ENCODE peak calls at places on chromosomes 6 and 20, in nine cellular contexts. D, V, G, Z, U, C, P, H and M are unnamed samples.

GRCh38 chr6:106792536-106793236 is 163.3 kb downstream of the QRSL1 start:
- DNase-seq in D (no peak), V (no peak), G (no peak), Z (no peak), U (no peak), C (no peak), P (no peak), H (no peak), M (no peak)

GRCh38 chr6:33197431-33198048 is 2.9 kb downstream of the RXRB start:
- DNase-seq in D (no peak), V (no peak), G (no peak), Z (peak; percentile 86), U (peak; percentile 82), C (peak; percentile 54), P (peak; percentile 59), H (peak; percentile 61), M (no peak)

GRCh38 chr20:54004397-54004940 is 65.9 kb downstream of the BCAS1 start:
- DNase-seq in D (no peak), V (no peak), G (no peak), Z (no peak), U (no peak), C (no peak), P (no peak), H (no peak), M (no peak)

GRCh38 chr6:54681987-54682386 is 164.6 kb upstream of the FAM83B start:
- DNase-seq in D (no peak), V (no peak), G (no peak), Z (no peak), U (peak; percentile 88), C (no peak), P (no peak), H (peak; percentile 65), M (no peak)

GRCh38 chr6:25524542-25524941 is 127.5 kb upstream of the SCGN start:
- DNase-seq in D (no peak), V (no peak), G (no peak), Z (no peak), U (no peak), C (no peak), P (no peak), H (no peak), M (no peak)

GRCh38 chr6:157222201-157222981 is 100.9 kb downstream of the TMEM242 start:
- DNase-seq in D (no peak), V (no peak), G (no peak), Z (no peak), U (no peak), C (no peak), P (no peak), H (no peak), M (peak; percentile 19)

GRCh38 chr20:855466-856360 is 22.2 kb downstream of the FAM110A start:
- DNase-seq in D (no peak), V (no peak), G (no peak), Z (no peak), U (no peak), C (no peak), P (no peak), H (no peak), M (no peak)

GRCh38 chr6:39050453-39051112 is 2.0 kb downstream of the GLP1R start:
- DNase-seq in D (no peak), V (no peak), G (no peak), Z (no peak), U (no peak), C (no peak), P (no peak), H (no peak), M (no peak)

GRCh38 chr20:324177-325042 is 942 bp upstream of the SOX12 start:
- DNase-seq in D (peak; percentile 85), V (peak; percentile 92), G (peak; percentile 84), Z (peak; percentile 92), U (peak; percentile 89), C (peak; percentile 93), P (peak; percentile 94), H (peak; percentile 48), M (peak; percentile 87)

GRCh38 chr6:142633317-142633716 is 311.7 kb downstream of the HIVEP2 start:
- DNase-seq in D (no peak), V (no peak), G (no peak), Z (no peak), U (no peak), C (no peak), P (no peak), H (no peak), M (no peak)

GRCh38 chr6:160863782-160864181 is 127.8 kb upstream of the MAP3K4 start:
- DNase-seq in D (no peak), V (no peak), G (no peak), Z (no peak), U (no peak), C (no peak), P (no peak), H (no peak), M (no peak)

GRCh38 chr20:51306081-51306480 is 236.4 kb downstream of the NFATC2 start:
- DNase-seq in D (no peak), V (no peak), G (no peak), Z (no peak), U (no peak), C (no peak), P (no peak), H (no peak), M (no peak)

GRCh38 chr6:49606696-49607390 is 29.8 kb downstream of the RHAG start:
- DNase-seq in D (no peak), V (no peak), G (no peak), Z (peak; percentile 50), U (peak; percentile 93), C (no peak), P (no peak), H (peak; percentile 39), M (no peak)

GRCh38 chr6:49607391-49607982 is 29.2 kb downstream of the RHAG start:
- DNase-seq in D (no peak), V (no peak), G (no peak), Z (no peak), U (no peak), C (no peak), P (no peak), H (no peak), M (no peak)
- TF ChIP-seq CTCF in D (no peak), V (no peak), G (no peak), Z (no peak), U (no peak), C (peak; percentile 32), P (no peak), H (no peak), M (no peak)

DNA sequence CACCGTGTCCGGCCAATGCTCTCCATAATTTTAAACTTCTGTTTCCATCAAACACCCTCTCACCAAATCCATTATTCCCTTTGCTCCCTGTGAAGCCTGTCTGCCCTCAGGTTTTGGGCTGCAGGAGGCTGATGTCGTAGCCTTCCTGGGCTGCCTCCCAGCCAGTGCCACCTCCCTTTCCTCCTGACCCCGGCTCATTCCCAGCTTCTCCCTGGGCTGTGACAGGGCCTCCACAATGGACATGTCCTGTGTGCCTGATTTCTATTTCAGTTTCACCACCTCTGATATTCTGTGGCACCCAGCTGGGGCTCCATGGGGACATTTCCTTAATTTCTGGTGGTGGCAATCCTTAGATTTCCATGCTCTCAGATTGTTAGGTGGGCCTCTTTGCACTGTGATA is 28.8 kb downstream of the IL20RA start:
- DNase-seq in D (no peak), V (no peak), G (no peak), Z (no peak), U (no peak), C (no peak), P (no peak), H (no peak), M (no peak)
- H3K4me3 ChIP-seq in D (no peak overlapping the region), V (no peak overlapping the region), G (no peak overlapping the region), Z (no peak overlapping the region), U (no peak overlapping the region), C (no peak overlapping the region), P (no peak overlapping the region), H (no peak overlapping the region), M (no peak overlapping the region)

DNA sequence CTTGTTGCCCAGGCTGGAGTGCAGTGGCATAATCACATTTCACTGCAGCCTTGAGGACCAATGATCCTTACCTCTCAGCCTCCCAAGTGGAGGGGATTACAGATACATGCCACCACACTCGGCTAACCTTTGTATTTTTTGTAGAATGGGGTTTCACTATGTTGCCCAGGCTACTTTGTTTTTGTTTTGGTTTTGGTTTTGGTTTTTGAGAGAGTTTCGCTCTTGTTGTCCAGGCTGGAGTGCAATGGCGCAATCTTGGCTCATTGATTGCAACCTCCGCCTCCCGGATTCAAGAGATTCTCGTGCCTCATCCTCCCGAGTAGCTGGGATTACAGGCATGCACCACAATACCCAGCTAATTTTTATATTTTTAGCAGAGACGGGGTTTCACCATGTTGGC is 105.5 kb downstream of the BMP7 start:
- DNase-seq in D (no peak), V (no peak), G (no peak), Z (no peak), U (no peak), C (no peak), P (no peak), H (no peak), M (no peak)
- H3K27ac ChIP-seq in D (no peak overlapping the region), V (no peak overlapping the region), G (no peak overlapping the region), Z (no peak overlapping the region), U (peak overlapping the region; percentile 89), C (peak overlapping the region; percentile 55), P (no peak overlapping the region), H (no peak overlapping the region), M (no peak overlapping the region)

GRCh38 chr6:132244744-132245143 is 156.5 kb downstream of the MOXD1 start:
- DNase-seq in D (no peak), V (no peak), G (no peak), Z (no peak), U (no peak), C (no peak), P (no peak), H (no peak), M (no peak)

GRCh38 chr6:132252113-132252512 is 149.2 kb downstream of the MOXD1 start:
- DNase-seq in D (no peak), V (no peak), G (no peak), Z (no peak), U (no peak), C (no peak), P (no peak), H (no peak), M (no peak)

GRCh38 chr6:132246632-132247270 is 154.5 kb downstream of the MOXD1 start:
- DNase-seq in D (no peak), V (no peak), G (no peak), Z (no peak), U (no peak), C (no peak), P (no peak), H (no peak), M (no peak)

GRCh38 chr6:132251711-132252110 is 149.6 kb downstream of the MOXD1 start:
- DNase-seq in D (no peak), V (no peak), G (no peak), Z (no peak), U (no peak), C (no peak), P (no peak), H (no peak), M (no peak)

DNA sequence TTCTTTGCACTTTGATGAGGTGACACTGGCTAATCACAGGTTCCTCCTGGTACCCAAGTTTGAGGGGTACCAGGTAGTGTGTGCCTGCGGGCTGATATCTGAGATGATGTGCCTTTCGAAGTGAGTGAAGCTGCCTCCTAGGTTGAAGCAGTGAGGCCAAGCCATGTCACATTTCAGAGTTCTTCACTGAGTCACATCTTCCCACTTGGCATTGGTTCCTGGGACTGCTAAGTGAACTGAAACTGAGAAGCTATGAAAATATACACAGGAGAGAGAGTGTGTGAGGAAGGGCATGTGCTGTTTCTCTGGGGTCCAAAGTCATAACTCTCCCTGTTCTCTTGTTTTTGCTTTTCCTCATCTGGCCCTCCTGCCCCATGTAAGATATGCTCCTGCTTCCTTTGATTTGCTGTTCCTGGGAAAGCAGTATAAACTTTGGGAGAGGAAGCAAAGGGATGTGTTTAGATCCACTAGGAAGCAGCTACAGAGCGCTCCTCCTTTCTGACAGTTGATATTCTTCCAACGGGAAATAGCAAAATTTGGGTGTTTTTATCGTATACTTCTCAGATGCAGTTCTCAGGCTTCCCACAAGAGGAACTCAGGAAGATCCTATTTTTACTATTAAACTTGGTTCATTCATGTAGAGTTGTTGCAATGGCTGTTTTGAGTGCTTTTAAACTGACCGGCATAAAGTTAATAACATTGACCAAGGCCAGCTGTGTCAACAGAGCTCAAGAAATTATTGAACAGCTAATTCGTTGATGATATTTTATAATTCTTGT is 153.7 kb downstream of the MOXD1 start:
- DNase-seq in D (no peak), V (no peak), G (no peak), Z (no peak), U (no peak), C (no peak), P (no peak), H (no peak), M (no peak)
- TF ChIP-seq CTCF in D (no peak), V (no peak), G (no peak), Z (no peak), U (peak; percentile 10), C (no peak), P (no peak), H (peak; percentile 20), M (no peak)